ENCODE peak calls at places on chromosome 3, in seven cellular contexts. J is A549, Y is uterus, R is heart left ventricle, D is HCT116, B is GM12878, M is thyroid gland. X is an unnamed sample.
A peak's percentile ranks its signal among the peaks of the same experiment; 100 is the strongest.

GRCh38 chr3:170563712-170564423 is 22.0 kb downstream of the SLC7A14 start:
- DNase-seq in J (no peak), Y (no peak), R (no peak), D (no peak), B (peak; percentile 23), M (no peak), X (no peak)

GRCh38 chr3:43013743-43014155 is 34.6 kb downstream of the GASK1A start:
- DNase-seq in J (no peak), Y (no peak), R (no peak), D (no peak), B (no peak), M (no peak), X (no peak)

GRCh38 chr3:5186854-5187151 is 704 bp upstream of the EDEM1 start:
- DNase-seq in J (no peak), Y (no peak), R (no peak), D (no peak), B (no peak), M (no peak), X (peak; percentile 31)

GRCh38 chr3:178684881-178685590 is 148.8 kb downstream of the KCNMB2 start:
- DNase-seq in J (no peak), Y (no peak), R (no peak), D (no peak), B (no peak), M (no peak), X (no peak)

GRCh38 chr3:162141232-162141631 is 644.6 kb downstream of the OTOL1 start:
- DNase-seq in J (no peak), Y (no peak), R (no peak), D (no peak), B (no peak), M (no peak), X (no peak)

GRCh38 chr3:196186661-196187573 is 24.3 kb downstream of the ZDHHC19 start:
- DNase-seq in J (no peak), Y (no peak), R (no peak), D (no peak), B (peak; percentile 64), M (no peak), X (no peak)

GRCh38 chr3:105866656-105867653 is 1.9 kb downstream of the CBLB start:
- DNase-seq in J (no peak), Y (no peak), R (no peak), D (no peak), B (peak; percentile 80), M (no peak), X (no peak)

GRCh38 chr3:134795776-134796312 is 784 bp downstream of the EPHB1 start:
- DNase-seq in J (peak; percentile 8), Y (no peak), R (no peak), D (no peak), B (no peak), M (peak; percentile 54), X (no peak)

GRCh38 chr3:107323723-107324122 is 53.5 kb upstream of the CCDC54 start:
- DNase-seq in J (no peak), Y (no peak), R (no peak), D (no peak), B (no peak), M (no peak), X (no peak)

GRCh38 chr3:171446801-171447578 is 13.2 kb downstream of the TNIK start:
- DNase-seq in J (peak; percentile 51), Y (no peak), R (no peak), D (peak; percentile 84), B (no peak), M (no peak), X (peak; percentile 56)

GRCh38 chr3:130276203-130276803 is 69.2 kb upstream of the COL6A5 start:
- DNase-seq in J (peak; percentile 39), Y (no peak), R (no peak), D (peak; percentile 23), B (no peak), M (no peak), X (peak; percentile 22)

GRCh38 chr3:188202358-188203138 is 48.6 kb downstream of the LPP start:
- DNase-seq in J (peak; percentile 62), Y (no peak), R (no peak), D (peak; percentile 2), B (no peak), M (no peak), X (no peak)

GRCh38 chr3:147843331-147843730 is 434.2 kb downstream of the ZIC1 start:
- DNase-seq in J (no peak), Y (no peak), R (no peak), D (no peak), B (no peak), M (no peak), X (no peak)

GRCh38 chr3:148938931-148939330 is 52.4 kb upstream of the GYG1 start:
- DNase-seq in J (no peak), Y (no peak), R (no peak), D (no peak), B (no peak), M (no peak), X (no peak)

GRCh38 chr3:171508206-171508605 is 48.0 kb upstream of the TNIK start:
- DNase-seq in J (no peak), Y (no peak), R (no peak), D (no peak), B (no peak), M (no peak), X (no peak)

GRCh38 chr3:2106438-2106837 is 7.8 kb downstream of the CNTN4 start:
- DNase-seq in J (no peak), Y (no peak), R (no peak), D (no peak), B (no peak), M (no peak), X (no peak)
- H3K9me3 ChIP-seq in J (no peaks in the 10 kb centered on the region), Y (no peaks in the 10 kb centered on the region), R (no peaks in the 10 kb centered on the region), D (peaks cover 20% of the 10 kb centered on the region), B (no peaks in the 10 kb centered on the region), M (no peaks in the 10 kb centered on the region), X (no peaks in the 10 kb centered on the region)

GRCh38 chr3:156605686-156606605 is 51.0 kb upstream of the SSR3 start:
- DNase-seq in J (no peak), Y (peak; percentile 28), R (peak; percentile 72), D (no peak), B (no peak), M (peak; percentile 92), X (no peak)
- TF ChIP-seq POLR2A in J (no peak), Y (no peak), R (no peak), D (no peak), B (no peak), M (peak; percentile 62), X (no peak)

DNA sequence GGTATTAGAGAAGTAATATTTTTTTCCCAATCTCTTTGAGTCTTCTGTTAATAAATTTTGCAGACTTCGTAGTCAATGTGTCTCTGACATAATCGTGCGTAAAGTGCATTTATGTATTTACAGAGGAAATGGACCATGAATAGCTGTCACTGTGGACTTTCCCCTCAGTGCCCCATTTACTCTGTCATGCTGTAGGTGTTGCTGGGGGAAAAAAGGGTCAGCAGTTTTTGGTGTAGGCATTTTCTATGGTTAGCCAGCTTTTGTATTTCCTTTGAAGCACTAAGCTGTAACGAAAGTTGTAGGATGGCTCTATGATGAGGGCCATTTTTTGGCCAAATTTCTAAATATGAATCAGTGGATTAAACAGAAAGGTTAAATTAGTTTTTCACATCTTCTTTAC is 598.4 kb downstream of the FGF12 start:
- DNase-seq in J (no peak), Y (no peak), R (no peak), D (no peak), B (peak; percentile 44), M (no peak), X (no peak)
- H3K9me3 ChIP-seq in J (no peaks in the 10 kb centered on the region), Y (no peaks in the 10 kb centered on the region), R (no peaks in the 10 kb centered on the region), D (no peaks in the 10 kb centered on the region), B (no peaks in the 10 kb centered on the region), M (no peaks in the 10 kb centered on the region), X (no peaks in the 10 kb centered on the region)

GRCh38 chr3:194141415-194142155 is 5.6 kb downstream of the HES1 start:
- DNase-seq in J (peak; percentile 83), Y (peak; percentile 94), R (peak; percentile 95), D (peak; percentile 82), B (no peak), M (peak; percentile 98), X (peak; percentile 93)
- TF ChIP-seq POLR2A in J (no peak), Y (no peak), R (no peak), D (no peak), B (peak; percentile 4), M (peak; percentile 75), X (no peak)

DNA sequence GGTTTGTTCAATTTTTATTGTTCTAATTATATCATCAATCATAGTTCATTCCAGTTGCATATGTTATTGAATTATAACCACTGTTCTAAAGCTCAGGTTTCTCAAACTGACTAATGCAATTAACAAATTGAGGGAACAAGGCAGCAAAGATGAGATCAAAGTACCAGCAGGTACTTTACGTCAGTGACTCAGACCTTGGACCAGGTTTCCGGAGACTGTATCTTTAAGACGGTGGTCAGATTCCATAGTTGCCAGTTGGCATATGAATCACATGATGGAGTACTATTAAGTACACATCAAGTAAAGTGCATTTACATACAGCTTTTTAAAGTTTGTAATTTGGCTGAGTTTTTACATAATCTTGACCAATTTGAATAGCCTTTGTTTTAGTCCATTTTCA is 583.6 kb upstream of the ROBO2 start:
- DNase-seq in J (no peak), Y (no peak), R (no peak), D (no peak), B (no peak), M (no peak), X (no peak)
- H3K9me3 ChIP-seq in J (no peaks in the 10 kb centered on the region), Y (no peaks in the 10 kb centered on the region), R (no peaks in the 10 kb centered on the region), D (peaks cover 10% of the 10 kb centered on the region), B (no peaks in the 10 kb centered on the region), M (no peaks in the 10 kb centered on the region), X (no peaks in the 10 kb centered on the region)

DNA sequence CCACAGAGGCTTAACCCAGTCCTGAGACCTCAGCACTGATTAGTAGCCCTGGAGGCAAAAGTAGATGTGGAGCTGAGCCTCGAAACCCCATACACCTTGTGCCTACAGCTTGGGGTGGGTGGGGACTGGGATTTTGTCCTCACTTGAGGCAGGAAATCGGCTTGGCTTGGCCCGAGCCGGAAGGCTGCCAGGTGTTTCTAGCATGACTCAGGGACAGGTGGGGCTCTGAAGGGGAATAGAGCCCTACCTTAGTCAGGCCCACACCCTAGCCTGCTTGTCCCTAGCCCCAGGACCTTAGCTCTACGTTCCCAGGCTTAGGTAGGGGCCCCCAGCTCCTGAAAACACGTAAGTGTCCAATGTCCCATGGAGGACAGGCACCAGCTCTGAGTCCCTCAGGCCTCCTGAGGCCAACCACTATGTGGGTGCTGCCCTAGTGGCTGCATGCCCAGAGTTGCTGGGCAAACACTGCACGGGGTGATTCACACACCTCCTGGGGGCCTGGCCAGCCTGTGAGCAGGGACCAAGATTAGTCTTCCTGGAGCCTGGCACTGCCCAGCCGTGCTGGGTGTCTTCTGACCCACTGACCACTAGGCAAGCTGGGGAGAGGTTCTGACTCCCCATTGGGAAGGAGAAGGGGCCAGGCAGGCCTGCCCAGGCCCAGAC is 3.1 kb downstream of the MST1R start:
- DNase-seq in J (peak; percentile 84), Y (no peak), R (no peak), D (peak; percentile 92), B (no peak), M (peak; percentile 87), X (peak; percentile 85)
- TF ChIP-seq POLR2A in J (no peak), Y (no peak), R (no peak), D (no peak), B (no peak), M (no peak), X (no peak)

GRCh38 chr3:14033023-14033422 is 91.6 kb downstream of the CHCHD4 start:
- DNase-seq in J (no peak), Y (no peak), R (no peak), D (no peak), B (no peak), M (no peak), X (no peak)
- H3K9me3 ChIP-seq in J (peaks cover 4% of the 10 kb centered on the region), Y (peaks cover 5% of the 10 kb centered on the region), R (no peaks in the 10 kb centered on the region), D (no peaks in the 10 kb centered on the region), B (no peaks in the 10 kb centered on the region), M (no peaks in the 10 kb centered on the region), X (no peaks in the 10 kb centered on the region)